ENCODE peak calls at places on chromosomes 16 and 17, in four cellular contexts. I, W, S and V are unnamed samples.

GRCh38 chr16:5430598-5430997 is 333.0 kb upstream of the EEF2KMT start:
- DNase-seq in S (no peak), I (no peak), W (no peak), V (no peak)

GRCh38 chr16:29009050-29009837 is 24.4 kb downstream of the LAT start:
- DNase-seq in I (no peak), S (peak), W (no peak), V (no peak)

GRCh38 chr17:73323622-73324455 is 12.0 kb upstream of the CDC42EP4 start:
- DNase-seq in I (no peak), S (no peak), W (no peak), V (no peak)

GRCh38 chr16:29896841-29897240 is 2.5 kb downstream of the SEZ6L2 start:
- DNase-seq in W (no peak), S (no peak), I (no peak), V (no peak)

GRCh38 chr17:17146791-17147406 is 59.2 kb downstream of the PLD6 start:
- DNase-seq in W (peak), I (peak), S (peak), V (peak)

GRCh38 chr16:85163278-85164112 is 51.2 kb upstream of the CIBAR2 start:
- DNase-seq in I (no peak), W (no peak), S (no peak), V (no peak)

GRCh38 chr16:47069291-47069690 is 74.5 kb downstream of the NETO2 start:
- DNase-seq in S (no peak), I (no peak), W (no peak), V (no peak)

GRCh38 chr16:88374736-88375135 is 8.0 kb upstream of the ZNF469 start:
- DNase-seq in I (no peak), W (peak), S (no peak), V (no peak)

GRCh38 chr17:9235346-9235745 is 214.0 kb downstream of the NTN1 start:
- DNase-seq in S (no peak), W (no peak), I (no peak), V (no peak)

GRCh38 chr16:75591001-75591852 is 25.0 kb downstream of the GABARAPL2 start:
- DNase-seq in S (peak), W (no peak), I (no peak), V (peak)

DNA sequence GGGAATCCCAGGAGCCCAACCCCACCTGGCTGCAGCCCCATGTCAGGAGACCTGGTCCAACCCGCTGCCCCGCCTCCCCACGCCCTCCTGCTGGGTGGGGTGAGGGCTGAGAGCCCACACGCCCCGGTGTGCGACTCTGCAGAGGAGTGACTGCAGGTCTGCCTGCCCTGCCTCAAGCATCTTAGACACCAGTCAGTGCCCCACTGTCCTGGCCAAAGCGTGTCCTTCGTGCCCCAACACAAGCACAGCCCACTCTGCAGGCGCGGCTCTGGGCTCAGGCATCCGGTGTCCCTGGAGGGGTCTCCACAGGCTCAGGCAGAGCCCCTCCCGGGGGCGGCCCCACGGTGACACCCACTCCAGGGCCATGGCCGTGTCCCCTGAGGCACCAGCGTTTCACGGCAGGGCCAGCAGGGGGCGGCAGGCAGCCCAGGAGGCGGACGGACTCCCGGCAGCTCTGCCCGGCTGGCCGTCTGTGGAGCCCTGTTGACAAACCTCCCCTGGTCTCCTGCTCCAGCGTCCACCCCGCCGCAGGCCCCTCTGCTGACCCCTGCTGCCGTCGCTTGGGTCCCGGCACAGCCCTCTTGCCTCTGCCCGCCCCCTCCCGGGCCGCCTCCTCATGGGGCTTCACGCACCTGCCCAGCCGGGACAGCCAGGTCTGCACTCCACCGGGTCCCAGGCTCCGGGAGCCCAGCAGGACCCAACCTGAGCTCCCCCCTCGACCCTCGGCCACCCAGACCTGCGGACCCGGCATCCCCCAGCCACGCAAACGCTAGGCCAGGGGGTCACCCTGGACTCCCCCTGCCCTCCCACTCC is 8.6 kb upstream of the UBE2I start:
- DNase-seq in I (peak), W (peak), S (peak), V (peak)
- TF ChIP-seq ELF4 in I (no peak), W (no peak), S (no peak), V (no peak)

DNA sequence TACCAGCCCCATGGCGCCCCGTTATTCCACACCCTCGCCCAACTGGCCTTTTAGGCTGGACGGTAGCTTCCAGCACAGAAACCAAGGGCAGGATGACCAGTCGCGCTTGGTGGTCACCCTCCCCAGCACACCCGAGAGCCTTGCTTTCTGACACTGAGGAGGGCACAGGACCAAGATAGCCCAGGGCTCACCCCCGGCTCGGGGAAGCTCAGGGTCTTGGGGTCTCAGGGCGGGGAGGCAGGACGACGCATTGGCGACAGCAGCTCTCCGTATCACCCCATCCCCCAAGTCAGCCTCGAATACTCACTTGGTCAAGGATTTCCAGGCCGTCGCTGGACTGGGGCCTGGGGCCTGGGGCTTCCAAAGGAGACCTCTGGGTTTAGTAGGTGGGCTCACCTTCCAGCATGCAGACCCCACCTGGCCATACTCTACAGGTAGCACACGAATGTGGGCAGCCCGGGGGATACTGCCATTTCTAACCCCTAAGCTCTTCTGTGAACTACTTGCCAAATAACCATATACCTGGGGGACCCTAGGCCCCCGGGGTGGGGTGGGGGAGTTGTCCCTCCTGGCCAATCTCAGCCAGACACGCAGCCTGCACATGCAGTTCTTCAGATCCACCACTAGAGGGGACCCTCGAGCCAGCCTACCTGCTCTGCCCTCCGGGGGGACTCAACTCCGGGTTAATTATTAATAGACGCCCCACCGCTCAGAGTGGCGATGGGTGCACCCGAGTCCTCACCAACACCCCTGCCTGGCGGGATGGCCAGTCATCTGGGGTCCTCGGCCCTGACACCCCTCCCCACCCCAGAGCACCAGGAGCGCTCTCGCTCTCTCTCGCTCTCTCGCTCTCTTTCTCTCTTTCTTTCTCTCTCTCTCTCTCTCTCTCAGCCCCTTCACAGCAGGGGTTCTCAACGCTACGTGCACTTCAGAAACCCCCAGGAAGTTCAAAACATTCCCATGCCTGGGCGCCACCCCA is 30.0 kb downstream of the TBC1D16 start:
- DNase-seq in W (peak), S (peak), I (peak), V (peak)
- TF ChIP-seq ELF4 in W (no peak), S (no peak), I (no peak), V (no peak)

GRCh38 chr17:66369830-66370229 is 67.4 kb downstream of the PRKCA start:
- DNase-seq in S (no peak), W (no peak), I (peak), V (no peak)
- TF ChIP-seq ELF4 in S (no peak), W (no peak), I (no peak), V (no peak)

DNA sequence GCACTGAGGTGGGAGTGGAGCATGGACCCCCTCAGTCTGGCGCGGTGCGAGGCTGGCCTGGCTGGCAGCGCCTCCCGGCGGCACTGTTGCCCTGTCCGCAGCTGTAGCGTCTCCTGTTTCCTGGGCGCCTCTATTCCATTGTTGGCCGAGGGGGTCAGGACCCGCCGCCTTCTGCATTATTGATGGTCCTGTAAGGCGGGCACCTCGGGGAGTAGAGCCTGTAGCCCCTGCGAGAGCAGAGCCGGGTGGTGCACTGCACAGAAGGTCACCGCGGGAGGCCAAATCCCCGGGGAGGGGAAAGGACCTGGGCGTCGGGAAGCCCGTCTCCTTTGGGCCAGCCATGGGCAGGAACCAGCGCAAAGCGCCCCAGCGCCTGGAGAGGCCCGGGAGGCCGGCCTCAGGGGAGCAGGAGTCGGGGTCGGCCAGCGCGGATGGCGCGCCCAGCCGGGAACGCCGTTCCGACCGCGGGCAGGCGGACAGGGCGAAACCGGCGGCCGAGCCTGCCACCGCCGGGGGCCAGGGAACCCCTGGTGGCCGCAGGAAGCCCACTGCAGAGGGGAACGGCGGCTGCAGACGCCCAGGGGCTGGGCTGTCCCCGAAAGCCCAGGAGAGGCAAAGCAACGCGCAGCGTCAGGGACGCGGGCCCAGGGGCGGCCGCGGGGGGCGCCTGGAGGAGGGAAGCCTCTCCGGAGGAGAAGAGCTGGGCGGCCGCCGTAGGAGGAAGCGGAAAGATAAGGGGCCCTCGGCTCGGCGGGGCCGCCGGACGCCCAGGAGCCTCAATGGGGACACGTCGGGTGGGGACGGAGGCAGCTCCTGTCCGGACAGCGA is at the start of gene MYO15B:
- DNase-seq in W (peak), I (no peak), S (peak), V (no peak)
- TF ChIP-seq ELF4 in W (no peak), I (no peak), S (no peak), V (no peak)